ENCODE peak calls at places on chromosomes 1 and 21, in four cellular contexts. One of them, this sample, is unnamed.

GRCh38 chr1:247415423-247416361 is at the start of gene NLRP3:
- DNase-seq in stomach: peak
- DNase-seq in epithelial cell of proximal tubule: peak
- DNase-seq in psoas muscle: no peak
- DNase-seq in this sample: peak

GRCh38 chr1:221451741-221452140 is 290.1 kb downstream of the DUSP10 start:
- DNase-seq in stomach: no peak
- DNase-seq in psoas muscle: no peak
- DNase-seq in epithelial cell of proximal tubule: no peak
- DNase-seq in this sample: no peak

GRCh38 chr1:29324771-29325351 is 88.5 kb downstream of the PTPRU start:
- DNase-seq in stomach: no peak
- DNase-seq in psoas muscle: no peak
- DNase-seq in epithelial cell of proximal tubule: no peak
- DNase-seq in this sample: no peak

GRCh38 chr1:234533034-234533571 is 54.1 kb upstream of the TARBP1 start:
- DNase-seq in psoas muscle: peak
- DNase-seq in stomach: no peak
- DNase-seq in epithelial cell of proximal tubule: peak
- DNase-seq in this sample: peak

GRCh38 chr21:41751621-41752020 is 15.2 kb downstream of the RIPK4 start:
- DNase-seq in epithelial cell of proximal tubule: no peak
- DNase-seq in psoas muscle: no peak
- DNase-seq in stomach: peak
- DNase-seq in this sample: no peak

GRCh38 chr1:97693601-97694000 is 227.2 kb downstream of the DPYD start:
- DNase-seq in psoas muscle: no peak
- DNase-seq in epithelial cell of proximal tubule: no peak
- DNase-seq in stomach: no peak
- DNase-seq in this sample: no peak

GRCh38 chr1:27372808-27373690 is 1.6 kb downstream of the FCN3 start:
- DNase-seq in stomach: no peak
- DNase-seq in psoas muscle: no peak
- DNase-seq in epithelial cell of proximal tubule: no peak
- DNase-seq in this sample: no peak

GRCh38 chr1:207030522-207031009 is 2.0 kb downstream of the C1orf116 start:
- DNase-seq in stomach: no peak
- DNase-seq in epithelial cell of proximal tubule: no peak
- DNase-seq in psoas muscle: no peak
- DNase-seq in this sample: no peak

GRCh38 chr1:43358121-43358745 is 548 bp upstream of the CDC20 start:
- DNase-seq in epithelial cell of proximal tubule: no peak
- DNase-seq in psoas muscle: no peak
- DNase-seq in stomach: no peak
- DNase-seq in this sample: no peak

GRCh38 chr1:185373813-185374524 is 56.9 kb upstream of the IVNS1ABP start:
- DNase-seq in psoas muscle: no peak
- DNase-seq in epithelial cell of proximal tubule: no peak
- DNase-seq in stomach: no peak
- DNase-seq in this sample: peak

GRCh38 chr1:27117733-27118439 is 37.0 kb downstream of the SLC9A1 start:
- DNase-seq in epithelial cell of proximal tubule: no peak
- DNase-seq in psoas muscle: no peak
- DNase-seq in stomach: no peak
- DNase-seq in this sample: no peak

GRCh38 chr1:109932679-109933078 is 22.0 kb downstream of the CSF1 start:
- DNase-seq in psoas muscle: no peak
- DNase-seq in stomach: peak
- DNase-seq in epithelial cell of proximal tubule: no peak
- DNase-seq in this sample: no peak

GRCh38 chr1:208089971-208090755 is 154.0 kb downstream of the PLXNA2 start:
- DNase-seq in stomach: no peak
- DNase-seq in psoas muscle: no peak
- DNase-seq in epithelial cell of proximal tubule: no peak
- DNase-seq in this sample: no peak

GRCh38 chr1:109927908-109928307 is 17.3 kb downstream of the CSF1 start:
- DNase-seq in psoas muscle: peak
- DNase-seq in epithelial cell of proximal tubule: peak
- DNase-seq in stomach: peak
- DNase-seq in this sample: peak

GRCh38 chr1:113860891-113861290 is 10.6 kb downstream of the PTPN22 start:
- DNase-seq in psoas muscle: no peak
- DNase-seq in epithelial cell of proximal tubule: no peak
- DNase-seq in stomach: no peak
- DNase-seq in this sample: no peak

GRCh38 chr21:36471254-36471723 is 8.6 kb downstream of the CLDN14 start:
- DNase-seq in psoas muscle: no peak
- DNase-seq in epithelial cell of proximal tubule: peak
- DNase-seq in stomach: no peak
- DNase-seq in this sample: no peak

GRCh38 chr1:17279001-17279830 is 28.8 kb upstream of the PADI4 start:
- DNase-seq in epithelial cell of proximal tubule: no peak
- DNase-seq in psoas muscle: no peak
- DNase-seq in stomach: no peak
- DNase-seq in this sample: no peak

GRCh38 chr1:35546614-35547013 is 10.6 kb downstream of the KIAA0319L start:
- DNase-seq in epithelial cell of proximal tubule: no peak
- DNase-seq in stomach: no peak
- DNase-seq in psoas muscle: no peak
- DNase-seq in this sample: no peak

GRCh38 chr1:58454807-58455206 is 91.7 kb downstream of the OMA1 start:
- DNase-seq in stomach: no peak
- DNase-seq in epithelial cell of proximal tubule: no peak
- DNase-seq in psoas muscle: no peak
- DNase-seq in this sample: no peak

GRCh38 chr1:178385662-178386061 is 111.1 kb downstream of the CLEC20A start:
- DNase-seq in stomach: no peak
- DNase-seq in epithelial cell of proximal tubule: no peak
- DNase-seq in psoas muscle: no peak
- DNase-seq in this sample: no peak

GRCh38 chr1:1858382-1859086 is 32.4 kb downstream of the GNB1 start:
- DNase-seq in stomach: peak
- DNase-seq in epithelial cell of proximal tubule: no peak
- DNase-seq in psoas muscle: peak
- DNase-seq in this sample: no peak

GRCh38 chr21:46427516-46427915 is 31.2 kb upstream of the DIP2A start:
- DNase-seq in stomach: no peak
- DNase-seq in psoas muscle: peak
- DNase-seq in epithelial cell of proximal tubule: no peak
- DNase-seq in this sample: no peak

GRCh38 chr1:248848596-248848995 is 10.3 kb downstream of the ZNF692 start:
- DNase-seq in stomach: no peak
- DNase-seq in psoas muscle: no peak
- DNase-seq in epithelial cell of proximal tubule: no peak
- DNase-seq in this sample: no peak

DNA sequence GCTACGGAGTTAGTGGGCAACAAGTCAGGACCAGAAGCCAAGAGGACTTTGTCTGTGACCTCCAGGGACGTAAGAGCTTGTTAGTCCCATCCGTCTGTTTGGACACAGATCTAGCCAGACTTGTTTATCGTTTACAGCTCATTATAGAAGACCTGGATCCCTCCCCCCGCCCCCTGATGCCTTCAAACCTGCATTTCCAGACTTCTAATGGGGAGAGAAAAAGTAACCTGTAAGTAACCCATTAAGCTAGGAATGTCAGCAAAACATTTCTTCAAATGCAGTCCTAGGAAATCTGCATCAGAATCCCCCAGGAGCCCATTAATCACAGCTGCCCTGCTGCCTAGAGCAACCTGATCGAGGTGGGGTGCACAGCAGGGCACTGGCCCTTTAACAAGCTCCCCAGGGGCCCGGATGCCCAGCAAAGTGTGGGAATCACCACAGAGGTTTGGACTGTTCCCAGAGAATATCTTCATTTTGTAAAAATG is 1.4 kb upstream of the MAD2L2 start:
- DNase-seq in stomach: no peak
- DNase-seq in epithelial cell of proximal tubule: no peak
- DNase-seq in psoas muscle: no peak
- DNase-seq in this sample: no peak
- H3K4me3 ChIP-seq in stomach: no peak
- H3K4me3 ChIP-seq in epithelial cell of proximal tubule: no peak
- H3K4me3 ChIP-seq in psoas muscle: no peak
- H3K4me3 ChIP-seq in this sample: no peak

GRCh38 chr1:214446772-214447556 is 104.4 kb downstream of the PTPN14 start:
- DNase-seq in psoas muscle: no peak
- DNase-seq in epithelial cell of proximal tubule: peak
- DNase-seq in stomach: peak
- DNase-seq in this sample: peak

GRCh38 chr1:214447557-214447871 is 103.9 kb downstream of the PTPN14 start:
- DNase-seq in psoas muscle: no peak
- DNase-seq in epithelial cell of proximal tubule: no peak
- DNase-seq in stomach: no peak
- DNase-seq in this sample: no peak

GRCh38 chr1:214444159-214444939 is 107.1 kb downstream of the PTPN14 start:
- DNase-seq in psoas muscle: no peak
- DNase-seq in stomach: no peak
- DNase-seq in epithelial cell of proximal tubule: no peak
- DNase-seq in this sample: no peak

GRCh38 chr1:214445846-214446614 is 105.4 kb downstream of the PTPN14 start:
- DNase-seq in epithelial cell of proximal tubule: no peak
- DNase-seq in stomach: no peak
- DNase-seq in psoas muscle: no peak
- DNase-seq in this sample: peak

DNA sequence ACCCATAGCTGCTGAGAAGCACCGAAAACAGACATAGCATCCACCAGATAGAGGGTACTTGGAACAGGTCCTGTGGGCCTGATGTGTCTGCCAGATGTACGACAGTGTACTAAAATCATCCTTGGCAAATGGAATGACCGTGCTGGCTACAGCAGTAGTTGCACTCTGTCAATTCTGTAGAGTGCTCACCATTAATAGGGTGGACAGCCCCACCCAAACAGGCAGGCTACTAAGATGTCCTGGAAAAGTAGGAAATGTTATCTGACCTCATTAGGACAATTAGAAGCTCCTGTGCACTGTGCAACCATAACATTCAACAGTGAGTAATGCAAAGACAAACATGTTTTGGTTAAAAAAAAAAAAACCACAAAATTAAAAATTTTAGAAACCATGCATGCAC is 106.2 kb downstream of the PTPN14 start:
- DNase-seq in stomach: no peak
- DNase-seq in psoas muscle: no peak
- DNase-seq in epithelial cell of proximal tubule: no peak
- DNase-seq in this sample: no peak
- H3K4me3 ChIP-seq in stomach: no peak
- H3K4me3 ChIP-seq in psoas muscle: no peak
- H3K4me3 ChIP-seq in epithelial cell of proximal tubule: no peak
- H3K4me3 ChIP-seq in this sample: no peak

GRCh38 chr1:202193614-202194327 is at the start of gene LGR6:
- DNase-seq in psoas muscle: no peak
- DNase-seq in stomach: no peak
- DNase-seq in epithelial cell of proximal tubule: no peak
- DNase-seq in this sample: no peak
- H3K4me3 ChIP-seq in psoas muscle: peak
- H3K4me3 ChIP-seq in stomach: peak
- H3K4me3 ChIP-seq in epithelial cell of proximal tubule: no peak
- H3K4me3 ChIP-seq in this sample: no peak

DNA sequence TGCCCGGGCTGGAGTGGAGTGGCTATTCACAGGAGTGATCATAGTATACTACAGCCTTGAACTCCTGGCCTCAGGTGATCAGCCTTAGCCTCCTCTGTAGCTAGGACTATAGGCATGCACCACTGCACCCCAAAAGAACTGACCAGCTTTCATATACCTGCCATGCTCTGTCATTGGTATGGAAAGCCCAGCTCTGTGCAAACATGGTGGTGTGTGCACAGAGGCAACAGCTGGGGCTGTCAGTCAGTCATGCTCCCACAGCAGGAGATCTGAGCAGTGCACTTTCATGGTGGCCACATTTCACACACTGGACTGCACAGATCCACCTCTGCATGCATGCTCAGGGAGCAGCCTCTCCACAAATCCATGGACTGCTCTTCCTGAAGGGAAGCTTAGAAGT is 8.8 kb upstream of the JAK1 start:
- DNase-seq in psoas muscle: no peak
- DNase-seq in epithelial cell of proximal tubule: no peak
- DNase-seq in stomach: no peak
- DNase-seq in this sample: no peak
- H3K4me3 ChIP-seq in psoas muscle: no peak
- H3K4me3 ChIP-seq in epithelial cell of proximal tubule: no peak
- H3K4me3 ChIP-seq in stomach: no peak
- H3K4me3 ChIP-seq in this sample: no peak

GRCh38 chr1:227944066-227944930 is 3.4 kb downstream of the WNT9A start:
- DNase-seq in epithelial cell of proximal tubule: no peak
- DNase-seq in stomach: peak
- DNase-seq in psoas muscle: peak
- DNase-seq in this sample: no peak

GRCh38 chr1:227945891-227946623 is 1.7 kb downstream of the WNT9A start:
- DNase-seq in epithelial cell of proximal tubule: peak
- DNase-seq in psoas muscle: peak
- DNase-seq in stomach: peak
- DNase-seq in this sample: peak

GRCh38 chr1:227943354-227943753 is 4.4 kb downstream of the WNT9A start:
- DNase-seq in epithelial cell of proximal tubule: no peak
- DNase-seq in psoas muscle: no peak
- DNase-seq in stomach: no peak
- DNase-seq in this sample: no peak

GRCh38 chr1:227946624-227947424 is 908 bp downstream of the WNT9A start:
- DNase-seq in stomach: peak
- DNase-seq in psoas muscle: peak
- DNase-seq in epithelial cell of proximal tubule: peak
- DNase-seq in this sample: no peak

GRCh38 chr1:227944931-227945890 is 2.5 kb downstream of the WNT9A start:
- DNase-seq in psoas muscle: peak
- DNase-seq in epithelial cell of proximal tubule: no peak
- DNase-seq in stomach: peak
- DNase-seq in this sample: no peak
- H3K4me3 ChIP-seq in psoas muscle: peak
- H3K4me3 ChIP-seq in epithelial cell of proximal tubule: no peak
- H3K4me3 ChIP-seq in stomach: no peak
- H3K4me3 ChIP-seq in this sample: no peak